ENCODE peak calls at places on chromosomes 5 and 9, in four cellular contexts. One of them, this sample, is unnamed.

GRCh38 chr5:22837803-22838202 is 15.3 kb downstream of the CDH12 start:
- DNase-seq in cardiac muscle cell: no peak
- DNase-seq in hypothalamus: no peak
- DNase-seq in right atrium auricular region: no peak
- DNase-seq in this sample: no peak

GRCh38 chr9:20373263-20373662 is 249.0 kb downstream of the MLLT3 start:
- DNase-seq in hypothalamus: no peak
- DNase-seq in right atrium auricular region: no peak
- DNase-seq in cardiac muscle cell: no peak
- DNase-seq in this sample: no peak

GRCh38 chr9:79061766-79062165 is 510.0 kb upstream of the TLE4 start:
- DNase-seq in right atrium auricular region: no peak
- DNase-seq in cardiac muscle cell: no peak
- DNase-seq in hypothalamus: no peak
- DNase-seq in this sample: no peak

GRCh38 chr9:16147726-16148125 is 594.9 kb downstream of the CCDC171 start:
- DNase-seq in right atrium auricular region: no peak
- DNase-seq in cardiac muscle cell: peak
- DNase-seq in hypothalamus: no peak
- DNase-seq in this sample: no peak

GRCh38 chr5:40678021-40678939 is 1.4 kb upstream of the PTGER4 start:
- DNase-seq in hypothalamus: no peak
- DNase-seq in right atrium auricular region: no peak
- DNase-seq in cardiac muscle cell: no peak
- DNase-seq in this sample: no peak

GRCh38 chr5:126339215-126339805 is 83.9 kb upstream of the GRAMD2B start:
- DNase-seq in cardiac muscle cell: peak
- DNase-seq in hypothalamus: no peak
- DNase-seq in right atrium auricular region: no peak
- DNase-seq in this sample: no peak

GRCh38 chr5:65334077-65334476 is 147.6 kb downstream of the ADAMTS6 start:
- DNase-seq in right atrium auricular region: no peak
- DNase-seq in hypothalamus: no peak
- DNase-seq in cardiac muscle cell: no peak
- DNase-seq in this sample: no peak

GRCh38 chr5:168327994-168328393 is 36.5 kb downstream of the WWC1 start:
- DNase-seq in cardiac muscle cell: no peak
- DNase-seq in hypothalamus: no peak
- DNase-seq in right atrium auricular region: no peak
- DNase-seq in this sample: no peak

GRCh38 chr9:92257327-92257726 is 36.2 kb downstream of the IARS1 start:
- DNase-seq in right atrium auricular region: no peak
- DNase-seq in cardiac muscle cell: no peak
- DNase-seq in hypothalamus: no peak
- DNase-seq in this sample: no peak

GRCh38 chr5:177008716-177009115 is 2.1 kb upstream of the UIMC1 start:
- DNase-seq in hypothalamus: no peak
- DNase-seq in cardiac muscle cell: peak
- DNase-seq in right atrium auricular region: no peak
- DNase-seq in this sample: no peak